ENCODE peak calls at places on chromosomes 16 and 17, in six cellular contexts. B, D, F, P, T and Z are unnamed samples.

GRCh38 chr17:40345161-40346034 is 19.1 kb downstream of the GJD3 start:
- DNase-seq in F (no peak), B (peak; percentile 64), D (peak; percentile 77), P (peak; percentile 83), T (no peak), Z (no peak)

GRCh38 chr16:29148867-29149272 is 164.0 kb downstream of the LAT start:
- DNase-seq in T (no peak), P (no peak), F (no peak), D (no peak), B (no peak), Z (no peak)

GRCh38 chr16:11650641-11651591 is 17.3 kb upstream of the SNN start:
- DNase-seq in F (no peak), P (no peak), D (no peak), T (no peak), B (no peak), Z (no peak)

GRCh38 chr16:19700319-19700781 is 17.7 kb downstream of the KNOP1 start:
- DNase-seq in P (no peak), D (no peak), B (peak; percentile 36), T (no peak), F (peak; percentile 34), Z (no peak)

GRCh38 chr16:10729104-10729503 is 14.5 kb upstream of the NUBP1 start:
- DNase-seq in B (no peak), D (no peak), T (no peak), F (no peak), P (no peak), Z (no peak)

GRCh38 chr16:83953796-83954576 is 946 bp downstream of the OSGIN1 start:
- DNase-seq in B (peak; percentile 49), P (no peak), T (peak; percentile 49), D (no peak), F (no peak), Z (no peak)

GRCh38 chr16:82704369-82704768 is 77.6 kb downstream of the CDH13 start:
- DNase-seq in T (no peak), P (no peak), B (no peak), D (no peak), F (no peak), Z (no peak)

GRCh38 chr16:88393034-88393433 is 10.3 kb downstream of the ZNF469 start:
- DNase-seq in P (peak; percentile 95), T (no peak), D (no peak), B (no peak), F (no peak), Z (no peak)

GRCh38 chr17:72691601-72692000 is 400.9 kb downstream of the SLC39A11 start:
- DNase-seq in F (peak; percentile 13), T (no peak), D (no peak), B (no peak), P (no peak), Z (no peak)

GRCh38 chr17:43308999-43309398 is 75.2 kb upstream of the RNU2-1 start:
- DNase-seq in T (no peak), B (peak; percentile 1), D (no peak), F (no peak), P (no peak), Z (no peak)

GRCh38 chr16:4052801-4053662 is 63.2 kb downstream of the ADCY9 start:
- DNase-seq in D (no peak), T (no peak), F (no peak), B (peak; percentile 52), P (peak; percentile 92), Z (no peak)

GRCh38 chr17:10807704-10808128 is 3.8 kb upstream of the TMEM238L start:
- DNase-seq in T (no peak), D (no peak), B (no peak), P (no peak), F (no peak), Z (no peak)

DNA sequence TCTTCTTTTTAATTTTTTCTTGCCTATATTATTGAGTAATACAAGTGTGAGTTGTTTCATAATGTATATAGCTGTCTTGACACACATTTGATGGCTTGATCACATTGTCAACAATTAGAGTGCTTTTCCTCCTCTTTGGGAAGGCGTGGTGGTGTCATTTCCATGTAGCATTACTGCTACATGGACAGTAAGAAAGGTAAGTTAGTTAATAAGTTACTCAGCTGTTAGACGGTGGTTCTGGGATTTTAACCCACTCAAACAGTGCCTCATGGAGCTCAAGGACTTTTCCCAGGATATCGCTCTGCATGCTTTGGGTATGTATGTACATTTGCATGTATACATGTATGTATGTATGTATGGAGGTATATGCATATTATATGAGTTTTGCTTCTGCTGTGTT is 94.6 kb downstream of the HAPSTR1 start:
- DNase-seq in D (no peak), B (no peak), P (no peak), F (no peak), T (no peak), Z (no peak)
- TF ChIP-seq CTCF in D (no peak), B (no peak), P (no peak), F (no peak), T (no peak), Z (no peak)

DNA sequence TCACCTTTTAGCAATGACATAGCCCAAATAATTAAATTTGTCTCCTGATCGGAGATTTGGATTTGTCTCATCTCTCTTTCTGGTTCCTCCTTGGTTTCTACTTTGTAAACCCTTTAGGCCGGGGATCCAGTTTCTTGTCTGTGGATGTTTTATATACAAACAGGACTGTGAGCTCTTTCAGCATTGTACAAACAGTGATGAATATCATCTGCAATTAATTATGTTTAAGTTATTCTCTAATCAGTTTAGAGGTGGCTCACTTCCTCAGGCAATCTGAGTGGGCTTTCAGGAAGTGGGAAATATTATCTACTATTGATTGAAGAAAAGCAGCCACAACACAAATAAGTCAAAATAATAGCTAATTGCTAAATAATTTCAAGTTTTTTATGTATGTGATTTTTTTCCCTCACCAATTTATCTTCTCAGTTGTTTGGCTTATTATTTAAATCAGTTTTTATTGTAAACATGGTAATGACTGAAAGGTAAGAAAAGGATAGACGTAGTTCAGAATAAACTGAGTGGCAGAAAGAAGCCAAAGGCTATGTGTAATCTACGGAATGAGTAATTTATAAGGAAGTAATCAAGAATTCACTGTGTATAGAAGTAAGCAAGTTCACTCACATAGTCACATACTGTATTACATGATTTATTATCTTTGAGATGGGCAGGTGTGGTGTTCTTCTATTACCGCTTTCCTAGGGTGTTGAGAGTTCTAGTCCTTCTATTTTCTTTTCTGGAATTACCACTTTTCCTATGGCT is 3.4 kb upstream of the ABCC11 start:
- DNase-seq in P (no peak), B (no peak), T (no peak), D (no peak), F (no peak), Z (no peak)
- TF ChIP-seq CTCF in P (no peak), B (no peak), T (no peak), D (no peak), F (no peak), Z (no peak)

DNA sequence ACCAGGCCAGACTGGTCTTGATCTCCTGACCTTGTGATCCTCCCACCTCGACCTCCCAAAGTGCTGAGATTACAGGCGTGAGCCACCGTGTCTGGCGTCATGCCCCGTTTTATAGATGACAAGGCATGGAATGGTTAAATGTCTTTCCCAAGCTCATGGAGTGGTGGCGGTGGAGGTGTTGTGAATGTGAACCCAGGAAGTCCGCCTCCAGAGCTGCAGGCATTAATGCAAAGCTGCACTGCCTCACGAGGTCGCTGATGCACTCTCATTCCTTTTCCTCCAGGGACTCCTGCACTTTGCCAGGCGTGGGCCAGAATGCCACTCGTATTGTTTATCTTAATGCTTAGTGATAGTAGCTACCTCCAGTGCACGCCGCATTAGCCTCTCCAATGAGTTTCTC is 149.6 kb downstream of the WWOX start:
- DNase-seq in F (no peak), P (no peak), B (no peak), D (peak; percentile 30), T (no peak), Z (no peak)
- TF ChIP-seq CTCF in F (no peak), P (no peak), B (no peak), D (no peak), T (no peak), Z (no peak)

DNA sequence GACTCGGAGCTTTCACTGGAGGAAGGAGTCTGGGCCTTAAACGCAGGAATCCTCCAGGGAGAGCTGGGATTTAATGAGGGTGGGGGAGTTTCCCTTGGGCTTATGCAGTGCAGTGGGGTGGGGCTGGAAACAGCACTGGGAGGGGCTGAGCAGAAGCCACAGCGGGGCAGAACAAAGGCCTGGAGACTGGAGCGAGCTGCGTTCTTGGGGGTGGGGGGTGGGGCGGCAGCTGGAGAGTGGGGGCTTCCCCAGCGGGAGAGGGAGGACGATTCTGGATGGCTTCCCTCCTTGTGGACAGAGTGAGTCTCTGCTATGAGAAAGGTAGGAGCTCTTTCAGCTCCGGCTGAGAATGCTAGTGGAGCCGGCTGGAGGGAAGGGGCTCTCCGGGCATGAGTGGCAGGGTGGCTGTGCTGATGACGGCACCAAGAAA is 406.0 kb downstream of the SEC14L1 start:
- DNase-seq in B (no peak), F (no peak), P (no peak), D (peak; percentile 43), T (no peak), Z (no peak)
- TF ChIP-seq CTCF in B (no peak), F (no peak), P (no peak), D (no peak), T (no peak), Z (no peak)

GRCh38 chr17:27384721-27385120 is 71.5 kb upstream of the KSR1 start:
- DNase-seq in T (no peak), D (no peak), P (no peak), B (no peak), F (peak; percentile 69), Z (no peak)

GRCh38 chr17:27382025-27382424 is 74.2 kb upstream of the KSR1 start:
- DNase-seq in P (no peak), F (no peak), D (no peak), B (no peak), T (no peak), Z (no peak)

GRCh38 chr17:27385626-27386025 is 70.6 kb upstream of the KSR1 start:
- DNase-seq in F (no peak), D (no peak), T (no peak), B (no peak), P (no peak), Z (no peak)

GRCh38 chr17:27386206-27387075 is 69.8 kb upstream of the KSR1 start:
- DNase-seq in B (no peak), T (no peak), P (no peak), F (no peak), D (no peak), Z (no peak)

DNA sequence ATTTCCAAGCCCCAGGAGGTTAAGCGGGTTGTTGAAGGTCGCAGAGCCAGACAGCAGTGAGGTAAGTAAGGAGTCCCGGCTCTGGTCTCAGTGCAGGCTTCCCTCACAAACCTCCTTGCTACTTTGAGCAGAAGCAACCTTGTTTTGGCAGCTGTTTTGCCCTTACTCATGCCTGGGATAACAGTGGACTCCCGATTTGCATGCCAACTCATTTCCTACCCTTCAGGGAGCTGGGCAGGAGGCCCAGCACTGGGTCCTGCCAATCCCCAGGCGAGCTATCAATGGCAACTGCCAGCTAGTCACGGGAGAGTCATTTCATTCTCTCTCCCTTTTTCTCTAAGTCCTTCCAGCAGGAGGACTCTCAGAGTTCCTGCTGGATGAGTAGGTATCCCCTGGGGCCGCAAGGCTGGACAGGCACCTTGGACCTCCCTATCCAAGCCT is 72.0 kb upstream of the KSR1 start:
- DNase-seq in F (peak; percentile 94), T (no peak), P (peak; percentile 82), D (no peak), B (peak; percentile 66), Z (no peak)
- TF ChIP-seq CTCF in F (no peak), T (no peak), P (no peak), D (no peak), B (no peak), Z (no peak)

DNA sequence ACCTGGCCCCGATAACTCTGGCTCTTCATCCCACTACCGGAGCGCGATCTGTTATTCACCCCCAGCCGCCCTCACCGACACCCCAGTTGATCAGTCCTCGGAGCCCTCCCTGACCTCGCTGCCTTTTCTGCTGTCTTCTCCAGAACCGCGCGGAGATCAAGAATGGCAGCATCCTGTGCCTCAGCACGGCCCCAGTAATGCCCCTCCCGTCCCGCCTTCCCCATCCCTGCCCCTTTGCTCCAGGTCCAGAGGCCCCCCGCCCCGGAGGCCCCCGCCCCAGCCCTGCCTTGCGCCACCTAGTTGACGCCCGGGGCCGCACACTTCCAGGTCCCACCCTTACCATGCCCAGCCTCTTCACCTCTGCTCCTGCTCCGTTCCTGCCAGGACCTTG is 872 bp downstream of the ELMO3 start:
- DNase-seq in B (no peak), P (no peak), D (no peak), F (no peak), T (no peak), Z (no peak)
- TF ChIP-seq CTCF in B (no peak), P (no peak), D (no peak), F (no peak), T (no peak), Z (no peak)